ENCODE peak calls at places on chromosomes 3 and 15, in nine cellular contexts. U, N, O, Q, V, L, D, A and W are unnamed samples.

GRCh38 chr15:77342767-77343166 is 77.1 kb downstream of the PEAK1 start:
- DNase-seq in U (no peak), N (no peak), O (no peak), Q (no peak), V (no peak), L (no peak), D (no peak), A (no peak), W (no peak)

GRCh38 chr15:77998592-77998991 is 78.9 kb downstream of the TBC1D2B start:
- DNase-seq in U (no peak), N (no peak), O (no peak), Q (no peak), V (no peak), L (no peak), D (no peak), A (no peak), W (no peak)

GRCh38 chr3:25648925-25649828 is 15.5 kb downstream of the TOP2B start:
- DNase-seq in U (no peak), N (no peak), O (no peak), Q (no peak), V (no peak), L (no peak), D (no peak), A (no peak), W (no peak)

GRCh38 chr3:197508511-197508910 is 47.3 kb downstream of the BDH1 start:
- DNase-seq in U (no peak), N (no peak), O (no peak), Q (no peak), V (no peak), L (no peak), D (no peak), A (no peak), W (no peak)

GRCh38 chr15:40320931-40321371 is 2.5 kb upstream of the INAFM2 start:
- DNase-seq in U (no peak), N (no peak), O (peak; percentile 60), Q (peak; percentile 78), V (peak; percentile 44), L (peak; percentile 39), D (peak; percentile 75), A (no peak), W (peak; percentile 42)

GRCh38 chr3:21995079-21995607 is 244.1 kb upstream of the ZNF385D start:
- DNase-seq in U (peak; percentile 11), N (no peak), O (no peak), Q (no peak), V (no peak), L (no peak), D (no peak), A (no peak), W (no peak)

GRCh38 chr3:32778389-32778788 is 39.4 kb upstream of the TRIM71 start:
- DNase-seq in U (no peak), N (no peak), O (no peak), Q (no peak), V (no peak), L (no peak), D (no peak), A (no peak), W (no peak)

GRCh38 chr3:31479431-31479830 is 53.3 kb upstream of the STT3B start:
- DNase-seq in U (no peak), N (no peak), O (no peak), Q (no peak), V (no peak), L (no peak), D (no peak), A (no peak), W (no peak)

GRCh38 chr3:134652409-134652831 is 1.6 kb upstream of the KY start:
- DNase-seq in U (no peak), N (peak; percentile 68), O (no peak), Q (no peak), V (peak; percentile 44), L (no peak), D (no peak), A (no peak), W (peak; percentile 33)